ENCODE peak calls at places on chromosomes 16 and 17, in five cellular contexts. K, X, N, O and Q are unnamed samples.

GRCh38 chr16:17252064-17252463 is 218.7 kb downstream of the XYLT1 start:
- DNase-seq in K (no peak), X (no peak), N (no peak), O (no peak), Q (no peak)

GRCh38 chr17:20213429-20213828 is 204.3 kb downstream of the SPECC1 start:
- DNase-seq in K (no peak), X (no peak), N (no peak), O (no peak), Q (no peak)

GRCh38 chr16:70391881-70392481 is 45.3 kb downstream of the DDX19A start:
- DNase-seq in K (no peak), X (peak), N (peak), O (peak), Q (no peak)

GRCh38 chr16:49353650-49354049 is 20.0 kb upstream of the C16orf78 start:
- DNase-seq in K (no peak), X (no peak), N (no peak), O (no peak), Q (no peak)

GRCh38 chr17:40373999-40374398 is 9.5 kb upstream of the GJD3 start:
- DNase-seq in K (no peak), X (no peak), N (no peak), O (no peak), Q (no peak)

GRCh38 chr16:51151951-51152663 is 1.0 kb upstream of the SALL1 start:
- DNase-seq in K (no peak), X (no peak), N (peak), O (peak), Q (no peak)

GRCh38 chr16:11635127-11635652 is 33.1 kb upstream of the SNN start:
- DNase-seq in K (no peak), X (no peak), N (no peak), O (no peak), Q (no peak)

GRCh38 chr16:67349172-67349571 is 22.6 kb downstream of the LRRC36 start:
- DNase-seq in K (peak), X (no peak), N (no peak), O (peak), Q (no peak)

GRCh38 chr16:89017956-89018604 is 41.1 kb upstream of the CBFA2T3 start:
- DNase-seq in K (no peak), X (no peak), N (no peak), O (no peak), Q (no peak)

GRCh38 chr16:27690604-27691003 is 140.7 kb downstream of the KATNIP start:
- DNase-seq in K (peak), X (peak), N (no peak), O (peak), Q (peak)

GRCh38 chr17:6611231-6611630 is 29.3 kb downstream of the KIAA0753 start:
- DNase-seq in K (no peak), X (no peak), N (no peak), O (no peak), Q (no peak)

GRCh38 chr17:55237268-55237667 is 27.5 kb upstream of the HLF start:
- DNase-seq in K (no peak), X (no peak), N (no peak), O (no peak), Q (no peak)

GRCh38 chr16:57388359-57389086 is 16.0 kb upstream of the CCL17 start:
- DNase-seq in K (peak), X (no peak), N (no peak), O (peak), Q (no peak)

GRCh38 chr16:14300631-14301149 is 229.6 kb downstream of the MRTFB start:
- DNase-seq in K (peak), X (peak), N (peak), O (peak), Q (peak)

GRCh38 chr16:13306153-13306552 is 404.8 kb downstream of the SHISA9 start:
- DNase-seq in K (no peak), X (no peak), N (no peak), O (no peak), Q (no peak)

GRCh38 chr16:27748868-27749546 is 199.1 kb downstream of the KATNIP start:
- DNase-seq in K (peak), X (peak), N (peak), O (peak), Q (peak)

GRCh38 chr16:47644661-47645060 is 183.5 kb downstream of the PHKB start:
- DNase-seq in K (no peak), X (no peak), N (no peak), O (no peak), Q (no peak)

GRCh38 chr17:75325827-75326586 is 36.8 kb upstream of the SLC25A19 start:
- DNase-seq in K (peak), X (peak), N (no peak), O (no peak), Q (no peak)

GRCh38 chr16:12458591-12459400 is 344.9 kb downstream of the CPPED1 start:
- DNase-seq in K (no peak), X (peak), N (no peak), O (no peak), Q (no peak)

GRCh38 chr16:1794221-1794871 is 841 bp upstream of the IGFALS start:
- DNase-seq in K (no peak), X (no peak), N (no peak), O (no peak), Q (no peak)

GRCh38 chr17:1455291-1455747 is 713 bp downstream of the CRK start:
- DNase-seq in K (peak), X (peak), N (peak), O (peak), Q (peak)

GRCh38 chr16:49410226-49410625 is 36.6 kb downstream of the C16orf78 start:
- DNase-seq in K (no peak), X (no peak), N (no peak), O (no peak), Q (no peak)

GRCh38 chr16:24539850-24540484 is 601 bp downstream of the RBBP6 start:
- DNase-seq in K (peak), X (peak), N (peak), O (peak), Q (peak)

GRCh38 chr17:34683390-34683789 is 104.0 kb downstream of the TMEM132E start:
- DNase-seq in K (no peak), X (no peak), N (no peak), O (no peak), Q (no peak)

GRCh38 chr17:82985973-82986372 is 93.4 kb upstream of the METRNL start:
- DNase-seq in K (peak), X (peak), N (no peak), O (no peak), Q (peak)

GRCh38 chr16:85320677-85321385 is 208.6 kb upstream of the CIBAR2 start:
- DNase-seq in K (no peak), X (no peak), N (no peak), O (no peak), Q (no peak)

GRCh38 chr16:89031715-89032659 is 55.0 kb upstream of the CBFA2T3 start:
- DNase-seq in K (no peak), X (peak), N (no peak), O (no peak), Q (no peak)

GRCh38 chr16:76970745-76971099 is 220.3 kb upstream of the MON1B start:
- DNase-seq in K (no peak), X (peak), N (no peak), O (peak), Q (no peak)

GRCh38 chr16:14475370-14476139 is 154.5 kb downstream of the PARN start:
- DNase-seq in K (no peak), X (peak), N (no peak), O (peak), Q (no peak)

GRCh38 chr17:17177186-17177585 is 28.9 kb downstream of the PLD6 start:
- DNase-seq in K (no peak), X (no peak), N (no peak), O (no peak), Q (no peak)

GRCh38 chr17:30905742-30906100 is 317 bp downstream of the TEFM start:
- DNase-seq in K (peak), X (no peak), N (no peak), O (no peak), Q (no peak)

GRCh38 chr17:36597866-36598777 is 3.3 kb upstream of the MRM1 start:
- DNase-seq in K (no peak), X (no peak), N (no peak), O (no peak), Q (peak)

GRCh38 chr17:49738456-49739163 is 25.3 kb downstream of the FAM117A start:
- DNase-seq in K (no peak), X (peak), N (no peak), O (no peak), Q (no peak)

GRCh38 chr16:56611281-56611833 is 3.0 kb downstream of the MT2A start:
- DNase-seq in K (peak), X (peak), N (peak), O (peak), Q (peak)

GRCh38 chr17:54903375-54903774 is 2.7 kb downstream of the TOM1L1 start:
- DNase-seq in K (no peak), X (peak), N (peak), O (peak), Q (peak)

GRCh38 chr17:63809970-63810369 is 17.3 kb upstream of the PSMC5 start:
- DNase-seq in K (no peak), X (no peak), N (no peak), O (no peak), Q (no peak)

GRCh38 chr17:18025596-18026407 is 13.2 kb downstream of the ATPAF2 start:
- DNase-seq in K (peak), X (no peak), N (no peak), O (no peak), Q (no peak)

GRCh38 chr17:77530591-77530990 is 389.8 kb downstream of the SEC14L1 start:
- DNase-seq in K (no peak), X (no peak), N (no peak), O (no peak), Q (no peak)

GRCh38 chr17:77529328-77529650 is 388.5 kb downstream of the SEC14L1 start:
- DNase-seq in K (no peak), X (no peak), N (no peak), O (no peak), Q (no peak)

GRCh38 chr17:77527836-77528505 is 387.2 kb downstream of the SEC14L1 start:
- DNase-seq in K (no peak), X (no peak), N (no peak), O (no peak), Q (no peak)

GRCh38 chr17:77527394-77527793 is 386.6 kb downstream of the SEC14L1 start:
- DNase-seq in K (no peak), X (no peak), N (no peak), O (no peak), Q (no peak)

DNA sequence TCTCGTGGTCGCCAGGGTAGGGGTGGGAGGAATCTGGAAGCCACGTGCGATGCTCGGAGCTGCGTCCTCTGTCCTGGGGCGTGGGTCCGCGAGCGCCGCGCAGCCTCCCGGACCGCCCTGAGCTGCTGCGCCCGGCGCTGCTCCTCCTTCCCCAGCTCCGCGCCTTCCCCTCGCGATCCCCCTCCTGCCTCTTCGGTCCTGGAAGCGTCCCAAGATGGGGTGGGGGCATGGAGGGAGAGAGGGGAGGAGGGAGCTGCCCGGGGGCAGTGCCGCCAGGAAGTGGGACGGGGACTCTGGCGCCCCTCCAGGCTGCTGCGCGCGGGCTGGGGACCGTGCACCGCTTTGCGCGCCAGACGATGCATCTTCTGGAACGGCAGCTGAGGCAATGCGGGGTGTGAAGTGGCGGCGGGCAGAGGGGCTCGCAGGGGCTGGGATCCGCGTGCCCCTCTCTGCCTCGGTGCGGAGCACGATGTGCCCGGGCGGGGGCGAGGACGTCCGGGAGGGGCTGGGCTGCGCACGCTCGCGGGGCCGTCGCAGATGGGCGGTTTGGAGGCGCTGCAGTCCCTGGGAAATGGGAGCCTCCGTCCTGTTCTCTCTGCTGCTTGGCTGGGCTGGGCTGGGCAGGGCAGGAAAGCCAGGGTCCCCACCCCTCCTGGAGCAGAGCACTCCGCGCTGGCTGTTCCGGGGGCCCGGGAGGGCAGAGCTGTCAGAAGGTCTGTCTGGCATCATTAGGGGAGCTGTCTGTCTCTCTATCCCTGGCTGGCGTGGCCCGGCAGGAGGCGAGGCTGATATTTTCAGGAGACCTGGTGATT is 388.0 kb downstream of the SEC14L1 start:
- DNase-seq in K (no peak), X (no peak), N (no peak), O (no peak), Q (no peak)
- TF ChIP-seq CTCF in K (no peak), X (no peak), N (no peak), O (no peak), Q (no peak)

DNA sequence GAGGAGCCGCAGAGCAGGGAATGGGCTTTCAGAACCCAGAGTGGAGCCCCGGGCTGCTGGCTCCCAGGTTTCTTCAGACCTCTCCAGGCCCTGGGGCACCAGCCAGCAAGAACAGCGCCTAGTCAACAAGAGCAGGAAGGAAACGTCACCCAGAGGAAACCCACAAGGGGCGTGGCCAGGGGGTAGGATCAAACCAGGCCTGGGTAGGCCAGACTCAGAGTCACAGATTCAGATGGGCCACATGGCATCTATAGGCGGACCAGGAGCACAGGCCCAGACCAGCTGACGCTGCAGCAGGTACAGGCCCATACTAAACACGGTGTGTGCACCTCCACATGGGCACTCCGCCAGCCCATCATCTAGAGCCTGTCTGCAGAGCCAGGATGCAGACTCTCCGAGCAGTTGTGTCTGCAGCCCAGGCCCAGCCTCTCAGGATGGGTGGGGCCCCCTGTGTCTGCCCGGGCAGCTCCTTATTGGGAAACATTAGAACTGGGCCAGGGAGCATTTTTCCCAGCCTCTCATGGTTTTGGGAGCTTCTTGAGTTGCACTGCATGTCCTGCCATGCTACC is at the start of gene NLRP1:
- DNase-seq in K (peak), X (peak), N (peak), O (peak), Q (peak)
- TF ChIP-seq POLR2A in K (peak), X (peak), N (no peak), O (no peak), Q (peak)

GRCh38 chr17:43365356-43365755 is 33.4 kb upstream of the ARL4D start:
- DNase-seq in K (no peak), X (no peak), N (no peak), O (peak), Q (no peak)
- TF ChIP-seq CTCF in K (no peak), X (no peak), N (no peak), O (no peak), Q (peak)

DNA sequence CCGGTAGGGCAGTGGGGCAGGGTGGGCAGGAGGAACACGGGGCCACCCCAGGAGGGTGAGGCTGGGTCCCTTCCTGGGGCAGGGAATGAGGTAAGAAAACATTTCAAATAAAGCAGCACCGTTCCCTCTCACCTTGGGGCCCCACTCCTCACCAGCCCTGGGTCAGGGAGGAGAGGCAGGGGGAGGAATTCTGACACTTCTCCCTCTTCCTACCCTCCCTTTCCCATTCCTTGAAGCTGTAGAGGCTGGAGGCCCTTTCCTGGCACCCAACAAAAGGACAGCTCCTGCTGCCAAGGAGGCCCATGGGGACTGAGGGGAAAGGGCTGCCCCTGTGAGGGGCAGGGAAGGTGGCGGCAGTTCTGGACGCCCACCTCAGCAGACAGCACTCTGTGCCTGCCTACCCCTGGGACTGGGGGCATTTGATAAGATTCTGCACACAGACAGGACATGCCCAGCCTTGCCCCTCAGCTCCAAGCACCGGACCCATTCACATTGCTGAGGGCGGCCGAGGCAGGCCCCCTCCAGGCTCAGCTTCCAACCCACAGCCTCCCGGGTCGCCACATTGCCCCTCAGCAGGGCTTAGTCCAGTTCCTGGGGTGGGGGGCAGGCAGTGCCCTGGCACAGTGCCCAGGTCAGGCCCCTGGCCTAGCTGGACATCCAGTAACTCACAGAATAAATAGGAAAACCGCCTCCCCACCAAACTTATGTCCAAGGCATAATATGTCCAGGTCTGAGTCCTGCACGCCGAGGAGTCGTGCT is 6.2 kb downstream of the ATXN7L3 start:
- DNase-seq in K (no peak), X (no peak), N (no peak), O (no peak), Q (no peak)
- TF ChIP-seq POLR2A in K (no peak), X (no peak), N (no peak), O (no peak), Q (no peak)

DNA sequence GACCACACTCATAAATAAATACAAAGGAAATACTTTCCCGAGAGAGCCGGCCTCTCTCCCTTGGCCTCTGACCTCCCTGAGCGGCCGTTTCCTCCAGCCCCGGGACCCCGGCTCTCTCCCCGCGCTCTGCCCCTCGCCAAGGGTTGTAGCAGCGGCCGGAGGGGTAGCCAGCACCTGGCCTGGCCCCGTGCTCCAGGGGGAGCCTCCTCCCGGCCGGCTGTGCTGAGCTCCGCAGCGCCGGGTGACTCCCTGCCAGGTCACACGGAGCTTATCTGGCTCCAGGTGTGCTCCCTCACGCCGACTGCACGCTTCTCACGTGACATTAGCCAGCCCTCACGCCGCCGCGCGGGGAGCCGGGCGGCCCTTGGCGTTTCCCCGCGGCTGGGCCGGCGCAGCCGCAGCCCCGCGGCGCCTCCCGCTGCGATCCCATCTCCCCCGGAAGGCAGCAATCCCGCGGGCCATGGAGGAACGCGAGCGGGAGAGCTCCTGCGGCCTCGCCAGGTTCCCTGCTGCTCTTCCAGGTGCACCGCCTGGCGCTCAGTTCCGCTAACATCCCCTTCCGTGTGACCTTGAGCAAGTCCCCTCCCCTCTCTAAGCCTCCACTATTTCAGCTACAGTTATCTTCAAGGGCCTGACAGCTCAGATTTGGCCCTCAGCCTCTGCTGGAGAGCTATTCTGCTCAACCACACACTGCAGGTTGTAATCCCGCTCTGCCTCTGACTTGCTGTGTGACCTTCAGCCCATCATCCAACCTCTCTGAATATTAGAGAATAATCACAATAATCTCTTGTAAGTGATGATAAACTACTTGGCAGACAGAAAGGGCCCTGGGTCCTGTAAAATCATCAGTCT is 3.5 kb downstream of the MYO18A start:
- DNase-seq in K (peak), X (peak), N (peak), O (peak), Q (peak)
- TF ChIP-seq CTCF in K (no peak), X (no peak), N (no peak), O (no peak), Q (peak)